ENCODE peak calls at places on chromosomes 2 and 18, in six cellular contexts. L is sigmoid colon, S is IMR-90, I is body of pancreas, F is uterus, M is K562. Q is an unnamed sample.
A peak's percentile ranks its signal among the peaks of the same experiment; 100 is the strongest.

GRCh38 chr18:44685296-44685695 is 4.6 kb downstream of the SETBP1 start:
- DNase-seq in S (no peak), L (no peak), F (no peak), M (no peak), I (no peak), Q (no peak)

GRCh38 chr2:236120006-236120740 is 48.0 kb downstream of the GBX2 start:
- DNase-seq in S (no peak), F (no peak), L (no peak), I (no peak), M (no peak), Q (peak; percentile 80)

GRCh38 chr2:179692610-179693009 is 168.8 kb downstream of the ZNF385B start:
- DNase-seq in F (no peak), S (peak; percentile 39), L (no peak), M (no peak), I (no peak), Q (no peak)

GRCh38 chr2:80437959-80438358 is 133.4 kb upstream of the LRRTM1 start:
- DNase-seq in S (no peak), I (no peak), M (peak; percentile 8), F (no peak), L (no peak), Q (no peak)

GRCh38 chr2:30232027-30232800 is 880 bp downstream of the LBH start:
- DNase-seq in L (peak; percentile 86), S (peak; percentile 47), I (peak; percentile 38), F (peak; percentile 75), M (peak; percentile 47), Q (peak; percentile 92)

GRCh38 chr2:230889911-230890601 is 25.3 kb downstream of the ITM2C start:
- DNase-seq in L (no peak), M (no peak), S (no peak), F (no peak), I (no peak), Q (no peak)

GRCh38 chr2:149561309-149561926 is 26.2 kb downstream of the MMADHC start:
- DNase-seq in M (peak; percentile 30), S (peak; percentile 30), F (no peak), L (no peak), I (peak; percentile 36), Q (no peak)

GRCh38 chr18:60053747-60054304 is 154.0 kb downstream of the PMAIP1 start:
- DNase-seq in I (no peak), S (peak; percentile 98), M (peak; percentile 76), F (no peak), L (no peak), Q (no peak)

GRCh38 chr2:64773461-64774118 is 119.9 kb upstream of the SERTAD2 start:
- DNase-seq in S (no peak), I (peak; percentile 55), M (peak; percentile 27), F (no peak), L (no peak), Q (no peak)

GRCh38 chr2:186503827-186504606 is 18.0 kb downstream of the ZC3H15 start:
- DNase-seq in M (no peak), S (peak; percentile 37), F (no peak), I (no peak), L (no peak), Q (no peak)

GRCh38 chr2:95306306-95306895 is 9.3 kb downstream of the KCNIP3 start:
- DNase-seq in L (no peak), F (no peak), M (no peak), S (no peak), I (no peak), Q (peak; percentile 68)

GRCh38 chr2:178825183-178825582 is 18.0 kb upstream of the TTN start:
- DNase-seq in S (peak; percentile 58), I (no peak), F (no peak), L (no peak), M (no peak), Q (no peak)

GRCh38 chr2:144496067-144496466 is 23.9 kb downstream of the ZEB2 start:
- DNase-seq in I (no peak), M (no peak), S (no peak), L (no peak), F (no peak), Q (no peak)

GRCh38 chr2:200099271-200099670 is 143.9 kb downstream of the MAIP1 start:
- DNase-seq in I (no peak), L (no peak), S (no peak), F (no peak), M (no peak), Q (no peak)

GRCh38 chr18:56861244-56861643 is 210.1 kb downstream of the WDR7 start:
- DNase-seq in F (no peak), I (peak; percentile 14), L (no peak), S (no peak), M (no peak), Q (no peak)

GRCh38 chr2:226905718-226906438 is 70.0 kb downstream of the RHBDD1 start:
- DNase-seq in I (no peak), L (no peak), S (no peak), M (no peak), F (no peak), Q (no peak)

GRCh38 chr2:101546376-101547058 is 71.6 kb upstream of the RFX8 start:
- DNase-seq in L (no peak), I (no peak), F (no peak), S (peak; percentile 60), M (no peak), Q (no peak)

GRCh38 chr18:616380-616995 is 19.7 kb downstream of the CLUL1 start:
- DNase-seq in S (peak; percentile 58), L (no peak), M (peak; percentile 56), I (peak; percentile 31), F (no peak), Q (no peak)

DNA sequence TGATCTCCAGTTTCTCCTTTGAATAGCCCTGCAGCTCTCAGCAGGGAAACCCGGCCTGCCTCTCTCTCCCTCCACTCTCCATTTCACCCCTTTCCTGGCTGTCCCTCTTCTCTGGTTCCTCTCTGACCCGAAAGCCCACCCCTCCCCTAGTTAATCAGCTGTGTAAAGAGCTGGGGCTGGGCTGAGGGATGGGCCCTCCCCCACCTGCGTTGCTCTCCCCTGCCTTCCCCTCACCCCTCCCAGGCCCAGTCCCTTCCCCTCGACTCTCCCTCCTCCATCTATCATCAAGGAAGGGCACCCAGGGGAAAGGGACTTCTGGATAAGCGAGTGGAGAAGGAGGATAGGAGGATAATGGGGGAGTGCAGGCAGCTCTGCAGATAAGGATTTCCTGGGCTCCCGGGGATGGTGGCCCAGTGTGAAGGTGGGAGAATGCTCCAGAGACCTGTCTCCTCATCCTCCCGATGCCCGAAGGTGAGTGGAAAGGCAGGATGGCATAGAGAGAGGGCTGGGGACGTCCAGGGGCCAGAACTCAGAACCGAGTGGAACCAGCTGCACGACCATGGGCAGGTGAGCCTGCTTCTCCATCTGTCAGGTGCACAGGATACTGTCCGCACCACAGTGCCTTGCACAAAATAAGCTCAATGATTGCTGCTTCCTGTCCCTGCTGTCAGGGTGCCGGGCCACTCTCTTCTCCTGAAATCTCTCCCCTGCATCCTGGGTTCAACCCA is 12.0 kb downstream of the SLC30A3 start:
- DNase-seq in F (no peak), I (no peak), M (no peak), S (no peak), L (no peak), Q (no peak)
- H3K4me3 ChIP-seq in F (no peak overlapping the region), I (no peak overlapping the region), M (no peak overlapping the region), S (no peak overlapping the region), L (no peak overlapping the region), Q (no peak overlapping the region)

DNA sequence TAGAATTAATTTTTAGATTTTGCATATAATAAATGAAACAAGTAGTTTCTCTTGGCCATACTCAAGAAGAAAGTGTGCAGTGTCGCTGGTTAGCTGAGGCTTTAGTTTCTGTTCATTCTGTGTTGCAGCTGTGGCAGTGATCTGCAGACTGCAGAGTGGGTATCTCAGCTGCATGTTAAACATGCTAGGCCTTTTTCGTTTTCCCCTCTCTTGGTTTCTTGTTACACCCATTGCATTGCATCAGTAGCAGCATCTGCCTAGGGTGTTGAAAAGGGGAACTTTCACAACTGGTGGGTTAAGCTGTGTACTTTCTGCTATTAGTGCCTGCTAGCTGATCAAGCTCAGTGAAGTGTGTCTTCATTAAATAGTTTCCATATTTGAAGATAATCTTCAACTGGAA is 51.3 kb downstream of the ACSL3 start:
- DNase-seq in I (peak; percentile 18), M (no peak), F (no peak), L (no peak), S (peak; percentile 46), Q (no peak)
- TF ChIP-seq POLR2A in I (no peak), M (no peak), F (no peak), L (no peak), S (no peak), Q (no peak)

DNA sequence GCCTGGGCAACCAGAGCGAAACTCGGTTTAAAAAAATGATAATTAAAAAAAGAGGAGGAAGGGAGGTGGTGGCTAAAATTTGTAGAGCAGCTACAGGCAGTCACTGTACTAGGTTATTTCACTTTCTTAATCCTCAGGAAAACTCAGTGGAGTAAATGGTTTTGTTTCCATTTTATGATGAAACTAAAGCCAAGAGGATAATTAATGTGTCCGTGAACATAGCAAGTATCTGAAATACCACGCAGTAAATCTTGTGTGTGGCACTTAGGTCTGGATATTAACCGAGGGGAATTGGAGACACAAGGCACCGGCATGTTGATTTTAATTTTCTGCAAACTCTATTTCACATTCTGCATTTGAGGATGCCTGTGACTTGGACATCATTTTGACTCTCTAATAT is 14.5 kb downstream of the SH3BP4 start:
- DNase-seq in I (no peak), F (no peak), S (no peak), M (no peak), L (no peak), Q (no peak)
- H3K4me1 ChIP-seq in I (peaks cover 67% of the 10 kb centered on the region), F (peaks cover 7% of the 10 kb centered on the region), S (peaks cover 40% of the 10 kb centered on the region), M (no peaks in the 10 kb centered on the region), L (no peaks in the 10 kb centered on the region), Q (peaks cover 11% of the 10 kb centered on the region)

GRCh38 chr18:50310080-50310479 is 22.6 kb upstream of the CXXC1 start:
- DNase-seq in I (no peak), F (no peak), M (no peak), L (no peak), S (no peak), Q (no peak)
- H3K4me3 ChIP-seq in I (no peak overlapping the region), F (no peak overlapping the region), M (peak overlapping the region; percentile 5), L (no peak overlapping the region), S (no peak overlapping the region), Q (no peak overlapping the region)

GRCh38 chr2:118224888-118225264 is 136.6 kb downstream of the INSIG2 start:
- DNase-seq in F (no peak), S (no peak), L (no peak), I (no peak), M (no peak), Q (no peak)
- TF ChIP-seq POLR2A in F (no peak), S (no peak), L (no peak), I (no peak), M (no peak), Q (no peak)

GRCh38 chr2:152664725-152665124 is 52.5 kb downstream of the PRPF40A start:
- DNase-seq in I (no peak), L (no peak), S (no peak), F (no peak), M (no peak), Q (no peak)
- H3K4me1 ChIP-seq in I (no peaks in the 10 kb centered on the region), L (no peaks in the 10 kb centered on the region), S (no peaks in the 10 kb centered on the region), F (no peaks in the 10 kb centered on the region), M (no peaks in the 10 kb centered on the region), Q (no peaks in the 10 kb centered on the region)